ENCODE peak calls at places on chromosomes 5 and 9, in six cellular contexts. One of them, this sample, is unnamed. For H3K36me3 and H3K27me3, the result is how much of the 10 kb centered on the place peaks cover.

GRCh38 chr5:51194626-51195025 is 188.6 kb upstream of the ISL1 start:
- DNase-seq in mammary epithelial cell: no peak
- DNase-seq in lung: no peak
- DNase-seq in prostate gland: no peak
- DNase-seq in GM23338: no peak
- DNase-seq in adipocyte: no peak
- DNase-seq in this sample: no peak

GRCh38 chr9:105150991-105151685 is 93.3 kb upstream of the SLC44A1 start:
- DNase-seq in mammary epithelial cell: peak
- DNase-seq in lung: no peak
- DNase-seq in prostate gland: no peak
- DNase-seq in GM23338: no peak
- DNase-seq in adipocyte: peak
- DNase-seq in this sample: no peak

GRCh38 chr9:7592321-7593319 is 207.0 kb downstream of the DMAC1 start:
- DNase-seq in mammary epithelial cell: no peak
- DNase-seq in lung: no peak
- DNase-seq in prostate gland: no peak
- DNase-seq in GM23338: peak
- DNase-seq in adipocyte: no peak
- DNase-seq in this sample: no peak

GRCh38 chr5:96001262-96001661 is 39.6 kb upstream of the ELL2 start:
- DNase-seq in mammary epithelial cell: no peak
- DNase-seq in lung: no peak
- DNase-seq in prostate gland: no peak
- DNase-seq in GM23338: peak
- DNase-seq in adipocyte: peak
- DNase-seq in this sample: no peak

GRCh38 chr5:18276939-18277338 is 642.7 kb downstream of the TAF11L14 start:
- DNase-seq in mammary epithelial cell: no peak
- DNase-seq in lung: no peak
- DNase-seq in prostate gland: no peak
- DNase-seq in GM23338: no peak
- DNase-seq in adipocyte: no peak
- DNase-seq in this sample: no peak

GRCh38 chr9:93136693-93137092 is 2.6 kb upstream of the NINJ1 start:
- DNase-seq in mammary epithelial cell: no peak
- DNase-seq in lung: no peak
- DNase-seq in prostate gland: no peak
- DNase-seq in GM23338: no peak
- DNase-seq in adipocyte: no peak
- DNase-seq in this sample: no peak

GRCh38 chr5:115490601-115491000 is 54.0 kb downstream of the FEM1C start:
- DNase-seq in mammary epithelial cell: no peak
- DNase-seq in lung: peak
- DNase-seq in prostate gland: no peak
- DNase-seq in GM23338: peak
- DNase-seq in adipocyte: no peak
- DNase-seq in this sample: no peak

GRCh38 chr5:150410524-150411244 is 2.0 kb downstream of the CD74 start:
- DNase-seq in mammary epithelial cell: peak
- DNase-seq in lung: peak
- DNase-seq in prostate gland: peak
- DNase-seq in GM23338: peak
- DNase-seq in adipocyte: peak
- DNase-seq in this sample: peak

GRCh38 chr5:56606202-56606601 is 209.1 kb upstream of the MAP3K1 start:
- DNase-seq in mammary epithelial cell: no peak
- DNase-seq in lung: no peak
- DNase-seq in prostate gland: no peak
- DNase-seq in GM23338: no peak
- DNase-seq in adipocyte: no peak
- DNase-seq in this sample: no peak

GRCh38 chr9:73143606-73144328 is 7.9 kb upstream of the ANXA1 start:
- DNase-seq in mammary epithelial cell: peak
- DNase-seq in lung: no peak
- DNase-seq in prostate gland: no peak
- DNase-seq in GM23338: no peak
- DNase-seq in adipocyte: peak
- DNase-seq in this sample: no peak

GRCh38 chr9:111691686-111692329 is 30.4 kb downstream of the GNG10 start:
- DNase-seq in mammary epithelial cell: peak
- DNase-seq in lung: no peak
- DNase-seq in prostate gland: no peak
- DNase-seq in GM23338: peak
- DNase-seq in adipocyte: peak
- DNase-seq in this sample: no peak

GRCh38 chr5:98763001-98763630 is 10.3 kb upstream of the RGMB start:
- DNase-seq in mammary epithelial cell: no peak
- DNase-seq in lung: no peak
- DNase-seq in prostate gland: no peak
- DNase-seq in GM23338: peak
- DNase-seq in adipocyte: peak
- DNase-seq in this sample: peak

GRCh38 chr9:135616621-135617537 is 22.5 kb downstream of the GLT6D1 start:
- DNase-seq in mammary epithelial cell: no peak
- DNase-seq in lung: no peak
- DNase-seq in prostate gland: no peak
- DNase-seq in GM23338: no peak
- DNase-seq in adipocyte: no peak
- DNase-seq in this sample: no peak

GRCh38 chr5:91706785-91707520 is 323.8 kb upstream of the ARRDC3 start:
- DNase-seq in mammary epithelial cell: no peak
- DNase-seq in lung: no peak
- DNase-seq in prostate gland: no peak
- DNase-seq in GM23338: no peak
- DNase-seq in adipocyte: peak
- DNase-seq in this sample: no peak

GRCh38 chr5:76367623-76368366 is 35.3 kb upstream of the IQGAP2 start:
- DNase-seq in mammary epithelial cell: peak
- DNase-seq in lung: no peak
- DNase-seq in prostate gland: no peak
- DNase-seq in GM23338: no peak
- DNase-seq in adipocyte: no peak
- DNase-seq in this sample: no peak

GRCh38 chr9:8205580-8205979 is 406.0 kb upstream of the DMAC1 start:
- DNase-seq in mammary epithelial cell: no peak
- DNase-seq in lung: no peak
- DNase-seq in prostate gland: no peak
- DNase-seq in GM23338: no peak
- DNase-seq in adipocyte: no peak
- DNase-seq in this sample: no peak

GRCh38 chr9:122961139-122961538 is 20.3 kb downstream of the RABGAP1 start:
- DNase-seq in mammary epithelial cell: no peak
- DNase-seq in lung: no peak
- DNase-seq in prostate gland: no peak
- DNase-seq in GM23338: no peak
- DNase-seq in adipocyte: no peak
- DNase-seq in this sample: no peak

GRCh38 chr9:88777498-88778312 is 213.6 kb upstream of the S1PR3 start:
- DNase-seq in mammary epithelial cell: no peak
- DNase-seq in lung: no peak
- DNase-seq in prostate gland: no peak
- DNase-seq in GM23338: no peak
- DNase-seq in adipocyte: no peak
- DNase-seq in this sample: peak

GRCh38 chr9:109972026-109973005 is 192.3 kb downstream of the PALM2AKAP2 start:
- DNase-seq in mammary epithelial cell: no peak
- DNase-seq in lung: no peak
- DNase-seq in prostate gland: no peak
- DNase-seq in GM23338: peak
- DNase-seq in adipocyte: no peak
- DNase-seq in this sample: peak

DNA sequence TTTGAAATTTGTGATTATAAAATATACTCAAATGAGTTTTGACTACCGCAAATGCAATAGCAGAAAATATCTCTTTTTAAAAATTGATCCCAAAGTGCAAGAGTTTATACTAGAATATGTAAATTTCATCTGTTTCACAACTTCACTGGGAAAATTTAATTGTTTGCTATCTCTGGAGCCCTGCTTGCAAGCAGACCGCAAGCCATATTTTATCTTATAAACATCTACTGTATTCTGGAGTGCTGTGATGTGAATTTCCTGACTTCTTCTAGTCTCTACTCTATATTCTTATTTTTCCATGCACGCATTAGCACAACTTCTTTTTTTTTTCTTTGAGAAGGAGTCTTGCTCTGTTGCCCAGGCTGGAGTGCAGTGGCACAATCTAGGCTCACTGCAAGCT is 98.7 kb downstream of the DROSHA start:
- DNase-seq in mammary epithelial cell: no peak
- DNase-seq in lung: no peak
- DNase-seq in prostate gland: no peak
- DNase-seq in GM23338: no peak
- DNase-seq in adipocyte: no peak
- DNase-seq in this sample: no peak
- H3K36me3 ChIP-seq in mammary epithelial cell: under half
- H3K36me3 ChIP-seq in lung: under half
- H3K36me3 ChIP-seq in prostate gland: under half
- H3K36me3 ChIP-seq in GM23338: under half
- H3K36me3 ChIP-seq in adipocyte: half or more
- H3K36me3 ChIP-seq in this sample: half or more

DNA sequence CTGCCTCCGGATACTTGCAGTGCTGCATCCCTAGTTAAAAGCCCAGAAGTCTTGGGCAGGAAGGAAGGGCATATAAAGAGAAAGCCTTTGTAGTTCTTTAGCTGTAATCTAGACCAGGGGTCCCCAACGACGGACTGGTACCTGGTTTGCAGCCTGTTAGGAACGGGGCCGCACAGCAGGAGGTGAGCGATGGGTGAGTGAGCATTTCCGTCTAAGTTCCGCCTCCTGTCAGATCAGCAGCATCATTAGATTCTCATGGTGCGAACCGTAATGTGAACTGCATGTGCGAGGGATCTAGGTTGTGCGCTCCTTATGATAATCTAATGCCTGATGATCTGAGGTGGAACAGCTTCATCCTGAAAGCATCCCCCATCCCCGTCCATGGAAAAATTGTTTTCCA is 1.6 kb upstream of the SMIM15 start:
- DNase-seq in mammary epithelial cell: no peak
- DNase-seq in lung: no peak
- DNase-seq in prostate gland: no peak
- DNase-seq in GM23338: no peak
- DNase-seq in adipocyte: no peak
- DNase-seq in this sample: no peak
- H3K4me3 ChIP-seq in mammary epithelial cell: no peak
- H3K4me3 ChIP-seq in lung: no peak
- H3K4me3 ChIP-seq in prostate gland: no peak
- H3K4me3 ChIP-seq in GM23338: peak
- H3K4me3 ChIP-seq in adipocyte: peak
- H3K4me3 ChIP-seq in this sample: no peak

GRCh38 chr5:173265433-173265832 is 30.4 kb upstream of the NKX2-5 start:
- DNase-seq in mammary epithelial cell: no peak
- DNase-seq in lung: no peak
- DNase-seq in prostate gland: no peak
- DNase-seq in GM23338: no peak
- DNase-seq in adipocyte: no peak
- DNase-seq in this sample: no peak
- H3K27me3 ChIP-seq in mammary epithelial cell: under half
- H3K27me3 ChIP-seq in lung: under half
- H3K27me3 ChIP-seq in prostate gland: under half
- H3K27me3 ChIP-seq in GM23338: under half
- H3K27me3 ChIP-seq in adipocyte: half or more
- H3K27me3 ChIP-seq in this sample: under half

GRCh38 chr9:121085661-121086060 is 10.9 kb downstream of the CNTRL start:
- DNase-seq in mammary epithelial cell: peak
- DNase-seq in lung: no peak
- DNase-seq in prostate gland: no peak
- DNase-seq in GM23338: no peak
- DNase-seq in adipocyte: no peak
- DNase-seq in this sample: peak

DNA sequence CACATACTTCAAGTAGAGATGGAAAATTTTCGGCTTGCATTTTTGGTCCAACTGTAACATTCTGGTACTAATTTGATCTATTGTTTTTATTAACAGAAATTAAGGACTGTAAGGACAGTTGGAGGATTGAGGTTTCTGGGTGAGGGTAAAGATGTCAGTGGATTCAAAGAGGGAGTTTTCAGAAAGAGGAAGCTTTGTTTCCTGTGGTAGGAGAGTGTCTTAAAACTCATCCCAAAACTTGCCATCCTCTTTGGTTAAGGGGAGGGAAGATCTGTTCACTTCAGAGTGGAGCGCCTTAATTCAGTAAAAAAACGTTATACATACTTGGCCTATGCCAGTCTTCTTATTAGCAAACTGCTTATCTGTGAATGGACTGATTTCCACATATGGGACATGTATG is 13.8 kb downstream of the CNTRL start:
- DNase-seq in mammary epithelial cell: no peak
- DNase-seq in lung: no peak
- DNase-seq in prostate gland: no peak
- DNase-seq in GM23338: no peak
- DNase-seq in adipocyte: no peak
- DNase-seq in this sample: no peak
- H3K36me3 ChIP-seq in mammary epithelial cell: under half
- H3K36me3 ChIP-seq in lung: under half
- H3K36me3 ChIP-seq in prostate gland: under half
- H3K36me3 ChIP-seq in GM23338: under half
- H3K36me3 ChIP-seq in adipocyte: under half
- H3K36me3 ChIP-seq in this sample: under half

GRCh38 chr5:180590543-180591248 is 603 bp downstream of the SCGB3A1 start:
- DNase-seq in mammary epithelial cell: no peak
- DNase-seq in lung: no peak
- DNase-seq in prostate gland: no peak
- DNase-seq in GM23338: peak
- DNase-seq in adipocyte: peak
- DNase-seq in this sample: no peak
- H3K4me3 ChIP-seq in mammary epithelial cell: no peak
- H3K4me3 ChIP-seq in lung: peak
- H3K4me3 ChIP-seq in prostate gland: peak
- H3K4me3 ChIP-seq in GM23338: peak
- H3K4me3 ChIP-seq in adipocyte: no peak
- H3K4me3 ChIP-seq in this sample: peak

GRCh38 chr5:171623551-171624097 is 162.0 kb upstream of the SMIM23 start:
- DNase-seq in mammary epithelial cell: no peak
- DNase-seq in lung: no peak
- DNase-seq in prostate gland: no peak
- DNase-seq in GM23338: peak
- DNase-seq in adipocyte: no peak
- DNase-seq in this sample: no peak
- H3K27me3 ChIP-seq in mammary epithelial cell: under half
- H3K27me3 ChIP-seq in lung: under half
- H3K27me3 ChIP-seq in prostate gland: under half
- H3K27me3 ChIP-seq in GM23338: half or more
- H3K27me3 ChIP-seq in adipocyte: under half
- H3K27me3 ChIP-seq in this sample: under half

GRCh38 chr9:101562966-101563365 is 29.3 kb downstream of the RNF20 start:
- DNase-seq in mammary epithelial cell: no peak
- DNase-seq in lung: no peak
- DNase-seq in prostate gland: no peak
- DNase-seq in GM23338: no peak
- DNase-seq in adipocyte: no peak
- DNase-seq in this sample: no peak
- H3K36me3 ChIP-seq in mammary epithelial cell: under half
- H3K36me3 ChIP-seq in lung: half or more
- H3K36me3 ChIP-seq in prostate gland: under half
- H3K36me3 ChIP-seq in GM23338: half or more
- H3K36me3 ChIP-seq in adipocyte: half or more
- H3K36me3 ChIP-seq in this sample: half or more

This sample was measured in MG63.